ENCODE peak calls at places on chromosomes 2 and 18, in eight cellular contexts. B, D, A, P, Y, G, N and V are unnamed samples.

GRCh38 chr2:61135510-61135909 is 26.5 kb upstream of the C2orf74 start:
- DNase-seq in Y (no peak), G (no peak), P (no peak), B (no peak), D (no peak), N (no peak), A (peak), V (peak)

GRCh38 chr2:216283038-216283900 is 89.0 kb downstream of the MARCHF4 start:
- DNase-seq in Y (no peak), N (no peak), D (no peak), G (peak), B (no peak), P (no peak), A (no peak), V (no peak)

GRCh38 chr18:78925193-78925540 is 54.5 kb upstream of the SALL3 start:
- DNase-seq in G (no peak), P (no peak), A (no peak), N (no peak), Y (peak), B (no peak), D (no peak), V (no peak)

GRCh38 chr2:132891456-132891855 is 221.5 kb upstream of the LYPD1 start:
- DNase-seq in G (no peak), P (no peak), A (no peak), B (no peak), N (no peak), D (no peak), Y (no peak), V (no peak)

GRCh38 chr18:77058186-77058847 is 74.3 kb downstream of the MBP start:
- DNase-seq in D (no peak), G (no peak), P (no peak), N (no peak), B (no peak), A (peak), Y (no peak), V (no peak)

GRCh38 chr2:226813148-226813701 is 13.6 kb upstream of the IRS1 start:
- DNase-seq in G (no peak), N (no peak), P (no peak), Y (no peak), B (no peak), A (peak), D (no peak), V (no peak)

GRCh38 chr2:16656784-16657391 is 8.7 kb downstream of the CYRIA start:
- DNase-seq in Y (no peak), G (no peak), N (no peak), B (peak), P (no peak), D (peak), A (no peak), V (peak)

GRCh38 chr18:59861963-59862819 is 37.6 kb upstream of the PMAIP1 start:
- DNase-seq in D (no peak), G (no peak), A (no peak), P (no peak), N (no peak), B (no peak), Y (no peak), V (no peak)

GRCh38 chr2:30899655-30900054 is 92.4 kb upstream of the CAPN13 start:
- DNase-seq in Y (no peak), D (no peak), B (no peak), A (no peak), N (no peak), G (no peak), P (no peak), V (no peak)

GRCh38 chr2:72813841-72814240 is 12.0 kb downstream of the EXOC6B start:
- DNase-seq in A (peak), B (no peak), Y (no peak), G (no peak), D (no peak), N (no peak), P (no peak), V (no peak)

GRCh38 chr2:180905002-180905401 is 75.4 kb upstream of the UBE2E3 start:
- DNase-seq in P (no peak), B (no peak), D (no peak), A (no peak), N (no peak), G (no peak), Y (no peak), V (no peak)

GRCh38 chr18:30381826-30382225 is 660.7 kb downstream of the DSC3 start:
- DNase-seq in N (no peak), P (no peak), D (no peak), B (no peak), Y (no peak), A (no peak), G (no peak), V (no peak)

GRCh38 chr2:191758420-191759199 is 80.7 kb downstream of the NABP1 start:
- DNase-seq in A (peak), D (peak), Y (peak), G (peak), P (peak), N (no peak), B (no peak), V (peak)

GRCh38 chr18:79601234-79601633 is 78.4 kb upstream of the CTDP1 start:
- DNase-seq in A (no peak), N (no peak), P (no peak), D (no peak), B (no peak), G (no peak), Y (no peak), V (no peak)

GRCh38 chr2:112149194-112149593 is 11.0 kb downstream of the FBLN7 start:
- DNase-seq in N (no peak), D (no peak), P (no peak), A (no peak), G (no peak), Y (peak), B (no peak), V (peak)

GRCh38 chr2:36698978-36699377 is 2.5 kb downstream of the VIT start:
- DNase-seq in G (no peak), D (no peak), Y (no peak), B (no peak), N (no peak), P (no peak), A (peak), V (no peak)

GRCh38 chr2:3601561-3602271 is 6.8 kb downstream of the COLEC11 start:
- DNase-seq in N (no peak), A (no peak), B (no peak), Y (no peak), D (peak), P (no peak), G (no peak), V (no peak)

GRCh38 chr2:68689553-68690537 is 44.8 kb upstream of the ARHGAP25 start:
- DNase-seq in B (no peak), D (no peak), Y (no peak), N (no peak), A (no peak), G (no peak), P (no peak), V (no peak)

GRCh38 chr2:58796239-58796638 is 555.1 kb upstream of the FANCL start:
- DNase-seq in G (no peak), D (no peak), B (no peak), N (no peak), P (no peak), Y (no peak), A (no peak), V (no peak)

GRCh38 chr2:133568172-133568571 is at the start of gene NCKAP5:
- DNase-seq in Y (no peak), P (no peak), A (peak), B (no peak), D (no peak), N (no peak), G (no peak), V (peak)

GRCh38 chr2:172572981-172573380 is 17.1 kb downstream of the PDK1 start:
- DNase-seq in A (no peak), G (no peak), D (no peak), B (no peak), Y (no peak), P (no peak), N (no peak), V (no peak)

GRCh38 chr18:29496276-29496675 is 1319.3 kb upstream of the CDH2 start:
- DNase-seq in D (no peak), Y (no peak), P (no peak), N (no peak), G (no peak), A (peak), B (no peak), V (no peak)

GRCh38 chr2:185388226-185388625 is 350.4 kb upstream of the FSIP2 start:
- DNase-seq in G (no peak), A (no peak), P (no peak), Y (no peak), B (no peak), D (no peak), N (no peak), V (no peak)